ENCODE peak calls at places on chromosomes 12 and 14, in five cellular contexts. U, C, D, P and I are unnamed samples. For H3K27me3, the result is how much of the 10 kb centered on the place peaks cover.

GRCh38 chr14:62313228-62313627 is 551.0 kb downstream of the SNAPC1 start:
- DNase-seq in U (no peak), P (no peak), D (no peak), C (no peak), I (no peak)

GRCh38 chr14:50790568-50790967 is 40.4 kb downstream of the NIN start:
- DNase-seq in P (no peak), C (no peak), D (no peak), U (no peak), I (no peak)

GRCh38 chr12:62957233-62957953 is 22.4 kb upstream of the PPM1H start:
- DNase-seq in P (peak), U (peak), C (no peak), D (no peak), I (no peak)

GRCh38 chr14:73785336-73785833 is 66.2 kb upstream of the PTGR2 start:
- DNase-seq in P (no peak), D (no peak), C (peak), U (no peak), I (peak)

GRCh38 chr14:37061697-37062096 is 110.7 kb downstream of the SLC25A21 start:
- DNase-seq in P (no peak), D (no peak), C (no peak), U (no peak), I (no peak)

GRCh38 chr14:104299993-104300761 is 161.8 kb downstream of the KIF26A start:
- DNase-seq in P (no peak), U (no peak), D (peak), C (no peak), I (peak)

GRCh38 chr12:62629413-62629812 is 162.8 kb downstream of the MON2 start:
- DNase-seq in C (no peak), D (no peak), U (no peak), P (peak), I (no peak)

GRCh38 chr12:121388421-121388981 is 11.4 kb upstream of the RNF34 start:
- DNase-seq in D (no peak), U (no peak), C (no peak), P (peak), I (no peak)

GRCh38 chr14:73775339-73776193 is 61.4 kb upstream of the PNMA1 start:
- DNase-seq in C (no peak), P (no peak), D (no peak), U (no peak), I (no peak)

GRCh38 chr12:4448943-4449861 is 3.6 kb upstream of the FGF6 start:
- DNase-seq in P (no peak), D (no peak), C (no peak), U (no peak), I (no peak)

GRCh38 chr12:44551631-44552030 is 324.5 kb downstream of the NELL2 start:
- DNase-seq in C (no peak), D (no peak), U (no peak), P (no peak), I (no peak)

GRCh38 chr12:6700646-6701051 is at the start of gene PIANP:
- DNase-seq in D (no peak), C (peak), U (peak), P (no peak), I (peak)
- H3K27me3 ChIP-seq in D (under half), C (half or more), U (under half), P (under half), I (under half)

GRCh38 chr12:132620113-132620892 is 1.7 kb downstream of the P2RX2 start:
- DNase-seq in D (no peak), C (no peak), U (no peak), P (no peak), I (no peak)

GRCh38 chr12:132617822-132618682 is 524 bp upstream of the P2RX2 start:
- DNase-seq in C (no peak), D (no peak), U (no peak), P (no peak), I (no peak)

GRCh38 chr12:132620893-132621656 is 2.5 kb downstream of the P2RX2 start:
- DNase-seq in D (no peak), U (no peak), P (no peak), C (no peak), I (no peak)

GRCh38 chr12:132618683-132619043 is at the start of gene P2RX2:
- DNase-seq in U (no peak), P (no peak), C (no peak), D (no peak), I (no peak)

GRCh38 chr12:132619301-132620112 is 931 bp downstream of the P2RX2 start:
- DNase-seq in U (no peak), P (no peak), D (no peak), C (no peak), I (peak)
- H3K27me3 ChIP-seq in U (half or more), P (under half), D (under half), C (half or more), I (under half)

GRCh38 chr12:72273851-72274284 is 1.7 kb downstream of the TRHDE start:
- DNase-seq in U (no peak), D (no peak), P (no peak), C (no peak), I (no peak)
- H3K27me3 ChIP-seq in U (half or more), D (under half), P (under half), C (half or more), I (under half)

GRCh38 chr12:123764109-123764508 is 2.0 kb downstream of the DNAH10 start:
- DNase-seq in P (no peak), U (no peak), C (no peak), D (no peak), I (no peak)
- H3K27me3 ChIP-seq in P (under half), U (under half), C (under half), D (under half), I (under half)

GRCh38 chr12:118495296-118495695 is 118.9 kb downstream of the SUDS3 start:
- DNase-seq in U (no peak), C (no peak), D (no peak), P (no peak), I (no peak)

GRCh38 chr12:118500302-118500701 is 123.9 kb downstream of the SUDS3 start:
- DNase-seq in U (no peak), P (no peak), D (no peak), C (no peak), I (no peak)

GRCh38 chr12:118501489-118501888 is 125.1 kb downstream of the SUDS3 start:
- DNase-seq in C (no peak), P (no peak), D (no peak), U (no peak), I (no peak)

GRCh38 chr12:118494776-118495175 is 118.4 kb downstream of the SUDS3 start:
- DNase-seq in U (no peak), P (no peak), C (no peak), D (no peak), I (no peak)

DNA sequence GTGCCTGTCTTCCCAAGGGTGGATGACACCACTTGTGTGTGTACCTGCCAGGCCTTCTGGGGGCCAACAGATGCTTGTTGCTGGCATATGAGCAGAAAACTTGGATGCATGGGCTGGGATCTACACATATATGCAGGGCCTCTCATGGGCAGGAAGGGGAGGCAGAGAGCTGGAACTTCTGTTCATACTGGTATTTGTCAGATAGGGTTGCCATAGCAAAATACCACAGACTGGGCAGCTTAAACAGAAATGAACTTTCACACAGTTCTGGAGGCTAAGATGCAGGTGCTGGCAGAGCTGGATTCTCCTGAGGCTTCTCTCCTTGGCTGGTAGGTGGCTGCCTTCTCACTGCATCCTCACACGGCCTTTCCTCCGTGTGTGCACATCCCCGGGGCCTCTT is 121.8 kb downstream of the SUDS3 start:
- DNase-seq in C (no peak), D (peak), U (peak), P (no peak), I (no peak)
- H3K27me3 ChIP-seq in C (under half), D (under half), U (under half), P (under half), I (under half)

DNA sequence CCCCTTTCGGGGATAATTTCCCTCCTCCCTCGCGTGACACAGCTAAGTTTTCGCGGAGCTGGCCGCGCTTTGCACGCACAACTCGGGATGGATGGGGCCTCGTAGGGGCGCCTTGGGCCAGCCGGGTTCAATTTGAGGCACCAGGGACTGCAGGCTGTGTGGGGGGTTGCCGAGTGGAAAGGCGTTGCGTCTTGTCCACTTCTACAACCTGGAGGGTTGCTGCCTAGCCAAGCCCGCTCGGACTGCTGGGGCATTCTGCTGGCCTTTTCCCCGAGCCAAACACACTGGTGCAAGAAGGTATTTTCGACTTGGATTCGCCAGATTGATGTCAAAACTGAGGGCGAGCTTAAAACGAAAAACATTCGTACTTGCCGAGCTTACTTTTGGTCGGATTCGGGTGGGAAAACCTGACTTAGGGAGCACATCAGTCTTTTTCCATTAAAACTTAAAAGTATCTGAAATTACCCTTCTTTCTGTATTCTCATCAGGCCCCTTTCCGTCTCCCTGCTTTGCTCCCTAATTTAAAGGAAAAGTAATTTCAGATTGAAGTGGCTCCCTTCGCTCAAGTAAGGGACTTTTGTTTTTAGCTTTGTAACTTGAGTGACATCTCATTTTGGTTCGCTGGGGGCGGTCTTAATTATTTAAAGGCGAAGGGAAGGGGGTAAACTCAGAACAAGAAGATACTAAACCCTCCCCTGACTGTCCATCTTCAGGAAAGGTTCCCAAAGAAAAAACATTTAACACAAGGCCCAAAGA is 14.3 kb downstream of the TBX3 start:
- DNase-seq in U (peak), C (no peak), P (no peak), D (no peak), I (no peak)
- H3K27me3 ChIP-seq in U (half or more), C (half or more), P (half or more), D (under half), I (half or more)

GRCh38 chr12:53789570-53789969 is 37.8 kb upstream of the CISTR start:
- DNase-seq in U (no peak), C (no peak), P (no peak), D (no peak), I (no peak)

GRCh38 chr12:53795927-53796326 is 44.1 kb upstream of the CISTR start:
- DNase-seq in U (no peak), D (no peak), P (no peak), C (no peak), I (no peak)

GRCh38 chr12:53788892-53789291 is 37.1 kb upstream of the CISTR start:
- DNase-seq in P (no peak), U (no peak), C (no peak), D (no peak), I (no peak)

GRCh38 chr12:53791735-53792326 is 40.1 kb upstream of the CISTR start:
- DNase-seq in P (no peak), U (no peak), D (no peak), C (no peak), I (peak)

DNA sequence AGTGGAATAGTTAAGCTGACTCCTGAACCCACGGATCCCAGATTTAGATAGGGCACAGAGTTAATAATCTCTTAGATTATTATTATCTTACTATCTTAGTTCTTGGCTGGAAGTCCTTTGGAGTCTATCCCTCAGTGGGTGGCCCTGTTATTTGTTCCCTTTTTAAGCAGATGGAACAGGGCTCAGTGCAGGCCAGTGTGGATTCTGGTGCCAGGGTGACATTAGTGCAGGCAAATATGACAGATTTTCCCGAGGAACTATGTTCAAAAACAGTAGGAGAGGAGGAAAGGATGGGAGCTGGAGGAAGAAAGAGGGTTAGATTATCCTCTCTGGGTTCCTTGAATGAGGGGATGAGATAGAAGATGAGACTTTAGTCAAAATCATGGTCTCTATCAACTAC is 41.4 kb upstream of the CISTR start:
- DNase-seq in P (no peak), D (no peak), C (no peak), U (no peak), I (no peak)
- H3K27me3 ChIP-seq in P (under half), D (under half), C (half or more), U (half or more), I (under half)

DNA sequence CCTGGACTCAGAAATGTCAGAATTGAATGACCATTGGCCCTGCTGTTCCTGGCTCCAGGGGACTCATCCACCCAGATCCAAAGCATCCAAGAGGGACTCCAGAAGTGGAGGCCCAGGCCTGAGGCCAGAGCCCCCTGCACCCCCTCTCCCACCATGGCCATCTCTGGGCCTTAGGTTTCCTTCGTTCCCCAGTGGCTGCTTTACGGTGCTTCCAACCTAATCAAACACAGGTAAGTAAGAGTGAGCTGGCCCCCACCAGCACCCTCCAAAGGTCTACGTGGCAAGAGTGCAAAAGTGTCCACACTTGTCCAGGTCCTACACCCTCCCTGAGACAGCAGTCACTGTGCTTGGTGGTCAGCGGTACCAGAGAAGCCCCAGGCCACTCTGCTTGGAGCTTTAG is 139.0 kb downstream of the DPF3 start:
- DNase-seq in U (no peak), C (no peak), D (no peak), P (no peak), I (no peak)
- H3K27me3 ChIP-seq in U (under half), C (under half), D (under half), P (under half), I (under half)